ENCODE peak calls at places on chromosomes 6 and 20, in seven cellular contexts. One of them, this sample, is unnamed.
A peak's percentile ranks its signal among the peaks of the same experiment; 100 is the strongest.

GRCh38 chr6:118963003-118963402 is 28.0 kb upstream of the MCM9 start:
- DNase-seq in mucosa of descending colon: no peak
- DNase-seq in tibial artery: no peak
- DNase-seq in effector memory CD4-positive, alpha-beta T cell: no peak
- DNase-seq in A549: no peak
- DNase-seq in transverse colon: no peak
- DNase-seq in Peyer's patch: no peak
- DNase-seq in this sample: no peak

GRCh38 chr20:52083627-52084232 is 107.8 kb downstream of the ZFP64 start:
- DNase-seq in mucosa of descending colon: no peak
- DNase-seq in tibial artery: no peak
- DNase-seq in effector memory CD4-positive, alpha-beta T cell: no peak
- DNase-seq in A549: peak; percentile 69
- DNase-seq in transverse colon: peak; percentile 54
- DNase-seq in Peyer's patch: peak; percentile 66
- DNase-seq in this sample: no peak

GRCh38 chr20:40189621-40190020 is 499.4 kb downstream of the MAFB start:
- DNase-seq in mucosa of descending colon: no peak
- DNase-seq in tibial artery: no peak
- DNase-seq in effector memory CD4-positive, alpha-beta T cell: no peak
- DNase-seq in A549: no peak
- DNase-seq in transverse colon: no peak
- DNase-seq in Peyer's patch: no peak
- DNase-seq in this sample: no peak

GRCh38 chr6:21914121-21914973 is 320.8 kb downstream of the SOX4 start:
- DNase-seq in mucosa of descending colon: peak; percentile 55
- DNase-seq in tibial artery: no peak
- DNase-seq in effector memory CD4-positive, alpha-beta T cell: no peak
- DNase-seq in A549: no peak
- DNase-seq in transverse colon: peak; percentile 55
- DNase-seq in Peyer's patch: peak; percentile 80
- DNase-seq in this sample: no peak

GRCh38 chr6:38806271-38806670 is 91.2 kb downstream of the DNAH8 start:
- DNase-seq in mucosa of descending colon: no peak
- DNase-seq in tibial artery: no peak
- DNase-seq in effector memory CD4-positive, alpha-beta T cell: no peak
- DNase-seq in A549: no peak
- DNase-seq in transverse colon: no peak
- DNase-seq in Peyer's patch: no peak
- DNase-seq in this sample: no peak

GRCh38 chr6:136641873-136642465 is 91.7 kb upstream of the MAP7 start:
- DNase-seq in mucosa of descending colon: no peak
- DNase-seq in tibial artery: no peak
- DNase-seq in effector memory CD4-positive, alpha-beta T cell: no peak
- DNase-seq in A549: no peak
- DNase-seq in transverse colon: no peak
- DNase-seq in Peyer's patch: no peak
- DNase-seq in this sample: no peak

GRCh38 chr6:128379577-128379976 is 140.8 kb downstream of the PTPRK start:
- DNase-seq in mucosa of descending colon: no peak
- DNase-seq in tibial artery: no peak
- DNase-seq in effector memory CD4-positive, alpha-beta T cell: no peak
- DNase-seq in A549: no peak
- DNase-seq in transverse colon: no peak
- DNase-seq in Peyer's patch: no peak
- DNase-seq in this sample: no peak

GRCh38 chr6:47743744-47744143 is 38.1 kb upstream of the OPN5 start:
- DNase-seq in mucosa of descending colon: no peak
- DNase-seq in tibial artery: no peak
- DNase-seq in effector memory CD4-positive, alpha-beta T cell: no peak
- DNase-seq in A549: peak; percentile 13
- DNase-seq in transverse colon: no peak
- DNase-seq in Peyer's patch: no peak
- DNase-seq in this sample: no peak

GRCh38 chr6:144718431-144718830 is 433.3 kb downstream of the UTRN start:
- DNase-seq in mucosa of descending colon: no peak
- DNase-seq in tibial artery: no peak
- DNase-seq in effector memory CD4-positive, alpha-beta T cell: no peak
- DNase-seq in A549: no peak
- DNase-seq in transverse colon: no peak
- DNase-seq in Peyer's patch: no peak
- DNase-seq in this sample: no peak

GRCh38 chr6:19301980-19302379 is 535.2 kb upstream of the ID4 start:
- DNase-seq in mucosa of descending colon: no peak
- DNase-seq in tibial artery: no peak
- DNase-seq in effector memory CD4-positive, alpha-beta T cell: no peak
- DNase-seq in A549: no peak
- DNase-seq in transverse colon: no peak
- DNase-seq in Peyer's patch: no peak
- DNase-seq in this sample: no peak

GRCh38 chr20:48153523-48153922 is 368.2 kb upstream of the SULF2 start:
- DNase-seq in mucosa of descending colon: no peak
- DNase-seq in tibial artery: no peak
- DNase-seq in effector memory CD4-positive, alpha-beta T cell: no peak
- DNase-seq in A549: no peak
- DNase-seq in transverse colon: no peak
- DNase-seq in Peyer's patch: no peak
- DNase-seq in this sample: no peak

GRCh38 chr20:9218412-9219001 is 149.6 kb downstream of the PLCB4 start:
- DNase-seq in mucosa of descending colon: no peak
- DNase-seq in tibial artery: no peak
- DNase-seq in effector memory CD4-positive, alpha-beta T cell: no peak
- DNase-seq in A549: no peak
- DNase-seq in transverse colon: no peak
- DNase-seq in Peyer's patch: no peak
- DNase-seq in this sample: no peak

GRCh38 chr6:28953039-28953872 is 29.5 kb upstream of the TRIM27 start:
- DNase-seq in mucosa of descending colon: no peak
- DNase-seq in tibial artery: no peak
- DNase-seq in effector memory CD4-positive, alpha-beta T cell: peak; percentile 30
- DNase-seq in A549: peak; percentile 71
- DNase-seq in transverse colon: peak; percentile 37
- DNase-seq in Peyer's patch: no peak
- DNase-seq in this sample: peak; percentile 43

GRCh38 chr6:35259946-35260626 is 551 bp downstream of the ZNF76 start:
- DNase-seq in mucosa of descending colon: peak; percentile 86
- DNase-seq in tibial artery: peak; percentile 81
- DNase-seq in effector memory CD4-positive, alpha-beta T cell: peak; percentile 78
- DNase-seq in A549: peak; percentile 82
- DNase-seq in transverse colon: peak; percentile 80
- DNase-seq in Peyer's patch: peak; percentile 87
- DNase-seq in this sample: peak; percentile 79

GRCh38 chr20:381581-382290 is 1.2 kb downstream of the TRIB3 start:
- DNase-seq in mucosa of descending colon: peak; percentile 92
- DNase-seq in tibial artery: peak; percentile 77
- DNase-seq in effector memory CD4-positive, alpha-beta T cell: peak; percentile 45
- DNase-seq in A549: peak; percentile 91
- DNase-seq in transverse colon: peak; percentile 87
- DNase-seq in Peyer's patch: peak; percentile 94
- DNase-seq in this sample: peak; percentile 46

GRCh38 chr6:118968416-118968815 is 33.5 kb upstream of the MCM9 start:
- DNase-seq in mucosa of descending colon: no peak
- DNase-seq in tibial artery: no peak
- DNase-seq in effector memory CD4-positive, alpha-beta T cell: no peak
- DNase-seq in A549: peak; percentile 20
- DNase-seq in transverse colon: no peak
- DNase-seq in Peyer's patch: no peak
- DNase-seq in this sample: no peak

GRCh38 chr20:37336369-37337207 is 9.4 kb upstream of the SRC start:
- DNase-seq in mucosa of descending colon: peak; percentile 75
- DNase-seq in tibial artery: no peak
- DNase-seq in effector memory CD4-positive, alpha-beta T cell: no peak
- DNase-seq in A549: no peak
- DNase-seq in transverse colon: peak; percentile 63
- DNase-seq in Peyer's patch: peak; percentile 82
- DNase-seq in this sample: no peak

GRCh38 chr20:17633221-17633849 is 48.7 kb downstream of the RRBP1 start:
- DNase-seq in mucosa of descending colon: no peak
- DNase-seq in tibial artery: no peak
- DNase-seq in effector memory CD4-positive, alpha-beta T cell: no peak
- DNase-seq in A549: no peak
- DNase-seq in transverse colon: no peak
- DNase-seq in Peyer's patch: no peak
- DNase-seq in this sample: no peak

GRCh38 chr6:110859335-110859792 is 15.2 kb upstream of the AMD1 start:
- DNase-seq in mucosa of descending colon: no peak
- DNase-seq in tibial artery: no peak
- DNase-seq in effector memory CD4-positive, alpha-beta T cell: no peak
- DNase-seq in A549: no peak
- DNase-seq in transverse colon: no peak
- DNase-seq in Peyer's patch: peak; percentile 48
- DNase-seq in this sample: no peak

GRCh38 chr6:137874204-137875001 is 7.3 kb downstream of the TNFAIP3 start:
- DNase-seq in mucosa of descending colon: no peak
- DNase-seq in tibial artery: no peak
- DNase-seq in effector memory CD4-positive, alpha-beta T cell: no peak
- DNase-seq in A549: peak; percentile 31
- DNase-seq in transverse colon: peak; percentile 40
- DNase-seq in Peyer's patch: peak; percentile 75
- DNase-seq in this sample: no peak

GRCh38 chr6:65075705-65076104 is 631.3 kb downstream of the EYS start:
- DNase-seq in mucosa of descending colon: no peak
- DNase-seq in tibial artery: no peak
- DNase-seq in effector memory CD4-positive, alpha-beta T cell: no peak
- DNase-seq in A549: no peak
- DNase-seq in transverse colon: no peak
- DNase-seq in Peyer's patch: no peak
- DNase-seq in this sample: no peak

GRCh38 chr20:13037727-13038126 is 29.0 kb downstream of the SPTLC3 start:
- DNase-seq in mucosa of descending colon: no peak
- DNase-seq in tibial artery: no peak
- DNase-seq in effector memory CD4-positive, alpha-beta T cell: no peak
- DNase-seq in A549: no peak
- DNase-seq in transverse colon: no peak
- DNase-seq in Peyer's patch: no peak
- DNase-seq in this sample: no peak

GRCh38 chr6:19719691-19720127 is 117.5 kb upstream of the ID4 start:
- DNase-seq in mucosa of descending colon: no peak
- DNase-seq in tibial artery: no peak
- DNase-seq in effector memory CD4-positive, alpha-beta T cell: no peak
- DNase-seq in A549: no peak
- DNase-seq in transverse colon: no peak
- DNase-seq in Peyer's patch: no peak
- DNase-seq in this sample: no peak

GRCh38 chr6:78947962-78948361 is 80.6 kb downstream of the IRAK1BP1 start:
- DNase-seq in mucosa of descending colon: no peak
- DNase-seq in tibial artery: no peak
- DNase-seq in effector memory CD4-positive, alpha-beta T cell: no peak
- DNase-seq in A549: no peak
- DNase-seq in transverse colon: no peak
- DNase-seq in Peyer's patch: no peak
- DNase-seq in this sample: no peak

GRCh38 chr6:5096482-5096881 is 11.3 kb downstream of the PPP1R3G start:
- DNase-seq in mucosa of descending colon: no peak
- DNase-seq in tibial artery: no peak
- DNase-seq in effector memory CD4-positive, alpha-beta T cell: no peak
- DNase-seq in A549: no peak
- DNase-seq in transverse colon: no peak
- DNase-seq in Peyer's patch: no peak
- DNase-seq in this sample: no peak

GRCh38 chr6:101878554-101879276 is 485.2 kb downstream of the GRIK2 start:
- DNase-seq in mucosa of descending colon: no peak
- DNase-seq in tibial artery: no peak
- DNase-seq in effector memory CD4-positive, alpha-beta T cell: no peak
- DNase-seq in A549: no peak
- DNase-seq in transverse colon: no peak
- DNase-seq in Peyer's patch: no peak
- DNase-seq in this sample: no peak

GRCh38 chr20:9392892-9393857 is 121.2 kb upstream of the LAMP5 start:
- DNase-seq in mucosa of descending colon: peak; percentile 50
- DNase-seq in tibial artery: peak; percentile 81
- DNase-seq in effector memory CD4-positive, alpha-beta T cell: no peak
- DNase-seq in A549: peak; percentile 62
- DNase-seq in transverse colon: peak; percentile 46
- DNase-seq in Peyer's patch: peak; percentile 66
- DNase-seq in this sample: no peak

DNA sequence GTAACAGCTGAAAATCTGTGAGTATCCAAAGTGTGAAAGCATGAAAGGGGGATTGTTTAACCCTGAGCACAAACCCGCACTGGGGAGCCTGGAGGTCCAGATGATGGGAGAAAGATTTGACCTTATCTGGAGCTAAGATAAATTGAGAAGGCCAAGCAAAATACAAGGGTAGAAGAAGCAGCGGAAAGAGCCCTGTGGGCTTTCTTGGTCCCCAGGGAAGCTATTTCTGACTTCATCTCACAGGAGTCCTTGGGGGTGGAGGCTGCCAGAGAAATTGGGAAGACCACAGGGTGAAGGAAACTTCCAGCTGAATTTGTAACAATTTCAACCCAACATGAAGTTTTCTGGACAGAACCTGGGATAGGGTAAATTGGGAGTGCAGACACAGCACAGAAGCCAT is 476.9 kb downstream of the MMUT start:
- DNase-seq in mucosa of descending colon: no peak
- DNase-seq in tibial artery: no peak
- DNase-seq in effector memory CD4-positive, alpha-beta T cell: no peak
- DNase-seq in A549: no peak
- DNase-seq in transverse colon: no peak
- DNase-seq in Peyer's patch: no peak
- DNase-seq in this sample: no peak
- H3K9me3 ChIP-seq in mucosa of descending colon: peaks cover 22% of the 10 kb centered on the region
- H3K9me3 ChIP-seq in tibial artery: no peaks in the 10 kb centered on the region
- H3K9me3 ChIP-seq in effector memory CD4-positive, alpha-beta T cell: peaks cover 3% of the 10 kb centered on the region
- H3K9me3 ChIP-seq in A549: no peaks in the 10 kb centered on the region
- H3K9me3 ChIP-seq in transverse colon: no peaks in the 10 kb centered on the region
- H3K9me3 ChIP-seq in Peyer's patch: no peaks in the 10 kb centered on the region
- H3K9me3 ChIP-seq in this sample: peaks cover 2% of the 10 kb centered on the region

GRCh38 chr6:165098165-165098564 is 211.2 kb downstream of the C6orf118 start:
- DNase-seq in mucosa of descending colon: no peak
- DNase-seq in tibial artery: no peak
- DNase-seq in effector memory CD4-positive, alpha-beta T cell: no peak
- DNase-seq in A549: peak; percentile 28
- DNase-seq in transverse colon: no peak
- DNase-seq in Peyer's patch: no peak
- DNase-seq in this sample: no peak
- H3K9me3 ChIP-seq in mucosa of descending colon: peaks cover 45% of the 10 kb centered on the region
- H3K9me3 ChIP-seq in tibial artery: no peaks in the 10 kb centered on the region
- H3K9me3 ChIP-seq in effector memory CD4-positive, alpha-beta T cell: no peaks in the 10 kb centered on the region
- H3K9me3 ChIP-seq in A549: no peaks in the 10 kb centered on the region
- H3K9me3 ChIP-seq in transverse colon: peaks cover 5% of the 10 kb centered on the region
- H3K9me3 ChIP-seq in Peyer's patch: no peaks in the 10 kb centered on the region
- H3K9me3 ChIP-seq in this sample: no peaks in the 10 kb centered on the region

DNA sequence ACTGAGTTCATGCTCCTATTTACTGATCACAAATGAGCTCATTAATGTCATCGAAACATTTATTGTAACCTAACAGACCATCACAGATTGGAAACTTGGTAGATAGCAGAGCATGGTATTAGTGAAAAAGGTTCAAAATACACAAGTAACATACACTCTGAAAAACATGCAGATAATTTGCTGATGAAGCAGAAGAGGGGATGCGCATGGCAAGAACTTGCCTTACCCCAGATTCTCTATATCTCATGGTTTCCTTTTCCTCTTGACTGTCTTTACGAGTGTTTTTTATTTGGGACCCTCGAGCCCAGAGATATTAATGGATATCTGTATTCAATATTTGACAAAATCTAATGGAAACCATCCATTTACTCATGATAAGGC is 37.6 kb downstream of the QRSL1 start:
- DNase-seq in mucosa of descending colon: no peak
- DNase-seq in tibial artery: no peak
- DNase-seq in effector memory CD4-positive, alpha-beta T cell: no peak
- DNase-seq in A549: no peak
- DNase-seq in transverse colon: no peak
- DNase-seq in Peyer's patch: no peak
- DNase-seq in this sample: no peak
- H3K9me3 ChIP-seq in mucosa of descending colon: no peaks in the 10 kb centered on the region
- H3K9me3 ChIP-seq in tibial artery: no peaks in the 10 kb centered on the region
- H3K9me3 ChIP-seq in effector memory CD4-positive, alpha-beta T cell: no peaks in the 10 kb centered on the region
- H3K9me3 ChIP-seq in A549: no peaks in the 10 kb centered on the region
- H3K9me3 ChIP-seq in transverse colon: no peaks in the 10 kb centered on the region
- H3K9me3 ChIP-seq in Peyer's patch: no peaks in the 10 kb centered on the region
- H3K9me3 ChIP-seq in this sample: no peaks in the 10 kb centered on the region

GRCh38 chr20:41580384-41580783 is 37.8 kb downstream of the CHD6 start:
- DNase-seq in mucosa of descending colon: no peak
- DNase-seq in tibial artery: no peak
- DNase-seq in effector memory CD4-positive, alpha-beta T cell: no peak
- DNase-seq in A549: no peak
- DNase-seq in transverse colon: no peak
- DNase-seq in Peyer's patch: no peak
- DNase-seq in this sample: no peak
- H3K9me3 ChIP-seq in mucosa of descending colon: no peaks in the 10 kb centered on the region
- H3K9me3 ChIP-seq in tibial artery: no peaks in the 10 kb centered on the region
- H3K9me3 ChIP-seq in effector memory CD4-positive, alpha-beta T cell: no peaks in the 10 kb centered on the region
- H3K9me3 ChIP-seq in A549: no peaks in the 10 kb centered on the region
- H3K9me3 ChIP-seq in transverse colon: no peaks in the 10 kb centered on the region
- H3K9me3 ChIP-seq in Peyer's patch: no peaks in the 10 kb centered on the region
- H3K9me3 ChIP-seq in this sample: peaks cover 3% of the 10 kb centered on the region

This sample was measured in T-helper 17 cell.